ENCODE peak calls at places on chromosomes 2 and 18, in four cellular contexts. V, F, W and N are unnamed samples.

GRCh38 chr18:79572093-79572780 is 107.4 kb upstream of the CTDP1 start:
- DNase-seq in F (no peak), V (no peak), W (no peak), N (no peak)

GRCh38 chr18:9861933-9862332 is 23.8 kb upstream of the TXNDC2 start:
- DNase-seq in V (no peak), F (no peak), W (no peak), N (no peak)

GRCh38 chr2:135337066-135337465 is 194.0 kb downstream of the ZRANB3 start:
- DNase-seq in F (no peak), V (no peak), W (no peak), N (no peak)

GRCh38 chr2:129014432-129014831 is 695.8 kb upstream of the HS6ST1 start:
- DNase-seq in F (no peak), V (no peak), W (no peak), N (no peak)

GRCh38 chr2:74391580-74392448 is 11.7 kb upstream of the DCTN1 start:
- DNase-seq in V (peak), F (peak), W (peak), N (peak)

GRCh38 chr2:8445580-8445979 is 236.3 kb upstream of the ID2 start:
- DNase-seq in V (no peak), F (no peak), W (no peak), N (no peak)

GRCh38 chr2:98912957-98913915 is 22.8 kb downstream of the CRACDL start:
- DNase-seq in W (no peak), F (no peak), V (no peak), N (no peak)

GRCh38 chr18:74243127-74243526 is 48.6 kb downstream of the CYB5A start:
- DNase-seq in W (no peak), V (no peak), F (no peak), N (no peak)

GRCh38 chr18:61832858-61833257 is 59.9 kb downstream of the RNF152 start:
- DNase-seq in W (no peak), F (no peak), V (no peak), N (no peak)

GRCh38 chr18:69161383-69162028 is 239.2 kb upstream of the DOK6 start:
- DNase-seq in F (no peak), W (no peak), V (no peak), N (no peak)

GRCh38 chr18:75360206-75360605 is 67.3 kb downstream of the SMIM21 start:
- DNase-seq in W (no peak), F (no peak), V (no peak), N (no peak)

GRCh38 chr2:113890253-113891235 is 655 bp downstream of the ACTR3 start:
- DNase-seq in F (peak), W (no peak), V (peak), N (peak)

GRCh38 chr2:147945660-147946059 is 74.9 kb downstream of the ORC4 start:
- DNase-seq in W (no peak), F (no peak), V (no peak), N (no peak)

GRCh38 chr2:45992021-45992745 is 305.0 kb upstream of the EPAS1 start:
- DNase-seq in V (peak), F (no peak), W (no peak), N (no peak)

GRCh38 chr18:10530852-10531251 is 5.0 kb downstream of the NAPG start:
- DNase-seq in V (no peak), W (no peak), F (no peak), N (no peak)

GRCh38 chr2:180707867-180708205 is 272.6 kb upstream of the UBE2E3 start:
- DNase-seq in F (peak), W (no peak), V (no peak), N (no peak)

GRCh38 chr2:24917086-24917485 is 3.0 kb downstream of the ADCY3 start:
- DNase-seq in V (no peak), F (no peak), W (no peak), N (no peak)

GRCh38 chr2:100482741-100483140 is 12.5 kb downstream of the NMS start:
- DNase-seq in F (no peak), W (no peak), V (no peak), N (no peak)

GRCh38 chr2:158586491-158586890 is 129.7 kb downstream of the PKP4 start:
- DNase-seq in W (no peak), F (no peak), V (no peak), N (no peak)

GRCh38 chr2:107036293-107036692 is 150.3 kb upstream of the ST6GAL2 start:
- DNase-seq in W (no peak), V (no peak), F (no peak), N (no peak)

GRCh38 chr2:112189001-112189556 is 50.9 kb downstream of the FBLN7 start:
- DNase-seq in V (no peak), W (no peak), F (no peak), N (no peak)

GRCh38 chr2:161915121-161915520 is 158.9 kb downstream of the DPP4 start:
- DNase-seq in F (no peak), V (no peak), W (no peak), N (no peak)

GRCh38 chr18:58453167-58453804 is 175.6 kb downstream of the ALPK2 start:
- DNase-seq in W (no peak), F (no peak), V (no peak), N (no peak)

GRCh38 chr2:156896294-156896693 is 361.2 kb upstream of the GALNT5 start:
- DNase-seq in V (no peak), F (no peak), W (no peak), N (no peak)

GRCh38 chr2:173288561-173288960 is 66.1 kb upstream of the CDCA7 start:
- DNase-seq in V (no peak), F (no peak), W (no peak), N (no peak)

GRCh38 chr2:174336403-174337336 is 1.9 kb downstream of the SP9 start:
- DNase-seq in V (no peak), W (peak), F (peak), N (no peak)

GRCh38 chr2:172162225-172162733 is 59.6 kb upstream of the DLX2 start:
- DNase-seq in W (no peak), F (no peak), V (no peak), N (no peak)

GRCh38 chr2:20614201-20615045 is 36.5 kb downstream of the HS1BP3 start:
- DNase-seq in W (no peak), F (no peak), V (no peak), N (no peak)

GRCh38 chr2:17672583-17673317 is 80.9 kb downstream of the SMC6 start:
- DNase-seq in W (no peak), V (no peak), F (no peak), N (no peak)

GRCh38 chr2:47133046-47133445 is 22.1 kb downstream of the STPG4 start:
- DNase-seq in V (no peak), F (no peak), W (no peak), N (no peak)

GRCh38 chr2:237279012-237279768 is 134.8 kb downstream of the COL6A3 start:
- DNase-seq in F (no peak), V (no peak), W (no peak), N (no peak)

GRCh38 chr2:65300134-65300771 is 72.6 kb downstream of the ACTR2 start:
- DNase-seq in F (no peak), V (peak), W (no peak), N (no peak)

GRCh38 chr2:170972508-170973224 is 43.6 kb downstream of the GORASP2 start:
- DNase-seq in F (no peak), W (no peak), V (no peak), N (no peak)

GRCh38 chr18:50061876-50062517 is 132.9 kb downstream of the MYO5B start:
- DNase-seq in V (peak), W (no peak), F (no peak), N (no peak)